ENCODE peak calls at places on chromosome 16, in six cellular contexts. One of them, this sample, is unnamed.

GRCh38 chr16:31134091-31134571 is 1.4 kb downstream of the PRSS8 start:
- DNase-seq in cardiac muscle cell: no peak
- DNase-seq in foreskin fibroblast: no peak
- DNase-seq in AG04450: no peak
- DNase-seq in Caco-2: no peak
- DNase-seq in kidney: no peak
- DNase-seq in this sample: peak

GRCh38 chr16:31427441-31428276 is 501 bp downstream of the COX6A2 start:
- DNase-seq in cardiac muscle cell: no peak
- DNase-seq in foreskin fibroblast: peak
- DNase-seq in AG04450: no peak
- DNase-seq in Caco-2: no peak
- DNase-seq in kidney: peak
- DNase-seq in this sample: peak

GRCh38 chr16:69319381-69319780 is 8.2 kb downstream of the VPS4A start:
- DNase-seq in cardiac muscle cell: no peak
- DNase-seq in foreskin fibroblast: no peak
- DNase-seq in AG04450: no peak
- DNase-seq in Caco-2: no peak
- DNase-seq in kidney: no peak
- DNase-seq in this sample: no peak

GRCh38 chr16:51932317-51932716 is 614.6 kb downstream of the TOX3 start:
- DNase-seq in cardiac muscle cell: no peak
- DNase-seq in foreskin fibroblast: no peak
- DNase-seq in AG04450: no peak
- DNase-seq in Caco-2: no peak
- DNase-seq in kidney: no peak
- DNase-seq in this sample: no peak

GRCh38 chr16:49663081-49664057 is 192.5 kb downstream of the ZNF423 start:
- DNase-seq in cardiac muscle cell: no peak
- DNase-seq in foreskin fibroblast: no peak
- DNase-seq in AG04450: no peak
- DNase-seq in Caco-2: no peak
- DNase-seq in kidney: no peak
- DNase-seq in this sample: no peak

GRCh38 chr16:50067290-50067853 is 1.6 kb downstream of the HEATR3 start:
- DNase-seq in cardiac muscle cell: peak
- DNase-seq in foreskin fibroblast: peak
- DNase-seq in AG04450: peak
- DNase-seq in Caco-2: peak
- DNase-seq in kidney: no peak
- DNase-seq in this sample: peak

GRCh38 chr16:8963010-8963824 is 489 bp downstream of the USP7 start:
- DNase-seq in cardiac muscle cell: peak
- DNase-seq in foreskin fibroblast: no peak
- DNase-seq in AG04450: no peak
- DNase-seq in Caco-2: peak
- DNase-seq in kidney: peak
- DNase-seq in this sample: peak

GRCh38 chr16:79871906-79872305 is 271.4 kb upstream of the MAF start:
- DNase-seq in cardiac muscle cell: no peak
- DNase-seq in foreskin fibroblast: no peak
- DNase-seq in AG04450: no peak
- DNase-seq in Caco-2: no peak
- DNase-seq in kidney: no peak
- DNase-seq in this sample: no peak

GRCh38 chr16:51151435-51151950 is 423 bp upstream of the SALL1 start:
- DNase-seq in cardiac muscle cell: peak
- DNase-seq in foreskin fibroblast: peak
- DNase-seq in AG04450: no peak
- DNase-seq in Caco-2: no peak
- DNase-seq in kidney: peak
- DNase-seq in this sample: peak

GRCh38 chr16:52953215-52953614 is 99.5 kb downstream of the CHD9NB start:
- DNase-seq in cardiac muscle cell: no peak
- DNase-seq in foreskin fibroblast: no peak
- DNase-seq in AG04450: no peak
- DNase-seq in Caco-2: no peak
- DNase-seq in kidney: no peak
- DNase-seq in this sample: no peak

GRCh38 chr16:69564845-69565610 is 738 bp upstream of the NFAT5 start:
- DNase-seq in cardiac muscle cell: no peak
- DNase-seq in foreskin fibroblast: no peak
- DNase-seq in AG04450: no peak
- DNase-seq in Caco-2: no peak
- DNase-seq in kidney: no peak
- DNase-seq in this sample: no peak

GRCh38 chr16:56606688-56607618 is 1.4 kb upstream of the MT2A start:
- DNase-seq in cardiac muscle cell: no peak
- DNase-seq in foreskin fibroblast: peak
- DNase-seq in AG04450: peak
- DNase-seq in Caco-2: no peak
- DNase-seq in kidney: peak
- DNase-seq in this sample: no peak

GRCh38 chr16:19706846-19707245 is 11.2 kb downstream of the KNOP1 start:
- DNase-seq in cardiac muscle cell: no peak
- DNase-seq in foreskin fibroblast: no peak
- DNase-seq in AG04450: no peak
- DNase-seq in Caco-2: no peak
- DNase-seq in kidney: peak
- DNase-seq in this sample: no peak

GRCh38 chr16:48082516-48082915 is 73.3 kb downstream of the ABCC12 start:
- DNase-seq in cardiac muscle cell: no peak
- DNase-seq in foreskin fibroblast: no peak
- DNase-seq in AG04450: no peak
- DNase-seq in Caco-2: no peak
- DNase-seq in kidney: no peak
- DNase-seq in this sample: no peak

GRCh38 chr16:66660422-66661209 is 35.9 kb downstream of the CMTM4 start:
- DNase-seq in cardiac muscle cell: peak
- DNase-seq in foreskin fibroblast: peak
- DNase-seq in AG04450: peak
- DNase-seq in Caco-2: no peak
- DNase-seq in kidney: peak
- DNase-seq in this sample: peak

GRCh38 chr16:65376601-65377000 is 254.7 kb upstream of the CDH11 start:
- DNase-seq in cardiac muscle cell: no peak
- DNase-seq in foreskin fibroblast: peak
- DNase-seq in AG04450: no peak
- DNase-seq in Caco-2: no peak
- DNase-seq in kidney: no peak
- DNase-seq in this sample: no peak

GRCh38 chr16:56303066-56303705 is 111.9 kb downstream of the GNAO1 start:
- DNase-seq in cardiac muscle cell: no peak
- DNase-seq in foreskin fibroblast: no peak
- DNase-seq in AG04450: no peak
- DNase-seq in Caco-2: no peak
- DNase-seq in kidney: peak
- DNase-seq in this sample: no peak

GRCh38 chr16:48612621-48613020 is 2.6 kb upstream of the N4BP1 start:
- DNase-seq in cardiac muscle cell: no peak
- DNase-seq in foreskin fibroblast: no peak
- DNase-seq in AG04450: no peak
- DNase-seq in Caco-2: no peak
- DNase-seq in kidney: no peak
- DNase-seq in this sample: no peak

GRCh38 chr16:48250520-48251278 is 3.4 kb upstream of the ABCC11 start:
- DNase-seq in cardiac muscle cell: no peak
- DNase-seq in foreskin fibroblast: no peak
- DNase-seq in AG04450: no peak
- DNase-seq in Caco-2: no peak
- DNase-seq in kidney: no peak
- DNase-seq in this sample: no peak

GRCh38 chr16:88505405-88506082 is 52.5 kb downstream of the ZFPM1 start:
- DNase-seq in cardiac muscle cell: peak
- DNase-seq in foreskin fibroblast: no peak
- DNase-seq in AG04450: no peak
- DNase-seq in Caco-2: no peak
- DNase-seq in kidney: no peak
- DNase-seq in this sample: peak

GRCh38 chr16:22191966-22192260 is 14.2 kb upstream of the EEF2K start:
- DNase-seq in cardiac muscle cell: peak
- DNase-seq in foreskin fibroblast: no peak
- DNase-seq in AG04450: no peak
- DNase-seq in Caco-2: peak
- DNase-seq in kidney: no peak
- DNase-seq in this sample: no peak

GRCh38 chr16:4182581-4183257 is 59.2 kb downstream of the SRL start:
- DNase-seq in cardiac muscle cell: no peak
- DNase-seq in foreskin fibroblast: no peak
- DNase-seq in AG04450: no peak
- DNase-seq in Caco-2: no peak
- DNase-seq in kidney: no peak
- DNase-seq in this sample: no peak

GRCh38 chr16:66741131-66741900 is 10.1 kb downstream of the DYNC1LI2 start:
- DNase-seq in cardiac muscle cell: no peak
- DNase-seq in foreskin fibroblast: peak
- DNase-seq in AG04450: peak
- DNase-seq in Caco-2: no peak
- DNase-seq in kidney: peak
- DNase-seq in this sample: no peak

GRCh38 chr16:57107324-57107922 is 15.0 kb downstream of the CPNE2 start:
- DNase-seq in cardiac muscle cell: no peak
- DNase-seq in foreskin fibroblast: no peak
- DNase-seq in AG04450: no peak
- DNase-seq in Caco-2: no peak
- DNase-seq in kidney: no peak
- DNase-seq in this sample: no peak

GRCh38 chr16:30068750-30069574 is 3.4 kb downstream of the ALDOA start:
- DNase-seq in cardiac muscle cell: peak
- DNase-seq in foreskin fibroblast: no peak
- DNase-seq in AG04450: no peak
- DNase-seq in Caco-2: peak
- DNase-seq in kidney: no peak
- DNase-seq in this sample: no peak
- H3K4me3 ChIP-seq in cardiac muscle cell: no peak
- H3K4me3 ChIP-seq in foreskin fibroblast: peak
- H3K4me3 ChIP-seq in AG04450: peak
- H3K4me3 ChIP-seq in Caco-2: no peak
- H3K4me3 ChIP-seq in kidney: peak
- H3K4me3 ChIP-seq in this sample: no peak

DNA sequence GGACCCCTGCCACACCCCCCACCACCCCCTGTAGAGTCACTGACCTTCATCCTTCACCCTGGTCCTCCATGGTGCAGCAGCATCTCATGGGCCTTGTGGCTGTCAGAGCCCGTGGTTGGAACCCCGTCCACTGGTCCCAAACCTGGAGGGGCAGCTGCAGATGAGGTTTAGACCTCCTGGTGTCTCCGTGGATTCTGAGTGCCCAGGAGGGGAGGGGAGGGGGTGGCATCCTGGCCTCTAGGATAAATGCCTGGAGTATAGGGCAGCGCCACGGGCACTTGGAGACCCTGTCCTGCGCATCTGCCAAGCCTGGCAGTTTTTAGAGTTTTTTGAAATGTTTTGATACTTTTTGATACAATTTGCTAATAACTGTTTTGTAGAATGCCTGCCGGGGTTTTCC is 17.5 kb downstream of the KLHL36 start:
- DNase-seq in cardiac muscle cell: no peak
- DNase-seq in foreskin fibroblast: no peak
- DNase-seq in AG04450: no peak
- DNase-seq in Caco-2: no peak
- DNase-seq in kidney: peak
- DNase-seq in this sample: no peak
- H3K4me3 ChIP-seq in cardiac muscle cell: no peak
- H3K4me3 ChIP-seq in foreskin fibroblast: no peak
- H3K4me3 ChIP-seq in AG04450: no peak
- H3K4me3 ChIP-seq in Caco-2: no peak
- H3K4me3 ChIP-seq in kidney: no peak
- H3K4me3 ChIP-seq in this sample: no peak

GRCh38 chr16:85173077-85173980 is 61.1 kb upstream of the CIBAR2 start:
- DNase-seq in cardiac muscle cell: peak
- DNase-seq in foreskin fibroblast: peak
- DNase-seq in AG04450: peak
- DNase-seq in Caco-2: peak
- DNase-seq in kidney: peak
- DNase-seq in this sample: peak

GRCh38 chr16:85175724-85176233 is 63.5 kb upstream of the CIBAR2 start:
- DNase-seq in cardiac muscle cell: no peak
- DNase-seq in foreskin fibroblast: no peak
- DNase-seq in AG04450: no peak
- DNase-seq in Caco-2: no peak
- DNase-seq in kidney: peak
- DNase-seq in this sample: no peak

GRCh38 chr16:85174871-85175723 is 62.8 kb upstream of the CIBAR2 start:
- DNase-seq in cardiac muscle cell: no peak
- DNase-seq in foreskin fibroblast: no peak
- DNase-seq in AG04450: no peak
- DNase-seq in Caco-2: no peak
- DNase-seq in kidney: peak
- DNase-seq in this sample: no peak

GRCh38 chr16:85172465-85173071 is 60.3 kb upstream of the CIBAR2 start:
- DNase-seq in cardiac muscle cell: peak
- DNase-seq in foreskin fibroblast: peak
- DNase-seq in AG04450: no peak
- DNase-seq in Caco-2: peak
- DNase-seq in kidney: peak
- DNase-seq in this sample: peak

GRCh38 chr16:85173981-85174751 is 61.9 kb upstream of the CIBAR2 start:
- DNase-seq in cardiac muscle cell: peak
- DNase-seq in foreskin fibroblast: peak
- DNase-seq in AG04450: no peak
- DNase-seq in Caco-2: peak
- DNase-seq in kidney: peak
- DNase-seq in this sample: peak
- H3K4me3 ChIP-seq in cardiac muscle cell: no peak
- H3K4me3 ChIP-seq in foreskin fibroblast: peak
- H3K4me3 ChIP-seq in AG04450: peak
- H3K4me3 ChIP-seq in Caco-2: no peak
- H3K4me3 ChIP-seq in kidney: no peak
- H3K4me3 ChIP-seq in this sample: no peak

DNA sequence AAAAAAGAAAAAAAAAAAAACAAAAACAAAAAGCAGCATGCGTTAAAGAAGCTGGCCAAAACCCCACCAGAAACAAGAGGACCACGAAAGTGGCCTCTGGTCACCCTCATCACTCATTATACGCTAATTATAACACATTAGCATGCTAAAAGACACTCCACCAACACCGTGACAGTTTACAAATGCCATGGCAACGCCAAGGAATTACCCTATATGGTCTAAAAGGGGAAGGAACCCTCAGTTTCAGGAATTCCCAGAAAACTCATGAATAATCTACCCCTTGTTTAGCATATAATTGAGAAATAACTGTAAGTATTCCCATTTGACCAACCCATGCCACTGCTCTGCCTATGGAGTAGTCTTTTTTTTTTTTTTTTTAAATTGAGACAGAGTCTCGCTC is 77.6 kb downstream of the EMP2 start:
- DNase-seq in cardiac muscle cell: no peak
- DNase-seq in foreskin fibroblast: no peak
- DNase-seq in AG04450: no peak
- DNase-seq in Caco-2: no peak
- DNase-seq in kidney: no peak
- DNase-seq in this sample: no peak
- H3K4me3 ChIP-seq in cardiac muscle cell: no peak
- H3K4me3 ChIP-seq in foreskin fibroblast: no peak
- H3K4me3 ChIP-seq in AG04450: no peak
- H3K4me3 ChIP-seq in Caco-2: no peak
- H3K4me3 ChIP-seq in kidney: no peak
- H3K4me3 ChIP-seq in this sample: no peak